ENCODE peak calls at places on chromosomes 16 and 17, in nine cellular contexts. F is IMR-90, E is neural progenitor cell, N is mesenchymal stem cell, S is OCI-LY7, X is fibroblast of lung, D is GM23338, G is PC-9, B is GM23248. K is an unnamed sample.

GRCh38 chr16:28876973-28877641 is 1.2 kb upstream of the ATP2A1 start:
- DNase-seq in F (no peak), E (peak), N (no peak), S (no peak), X (no peak), D (no peak), G (no peak), B (no peak), K (no peak)

GRCh38 chr17:77327181-77327565 is 186.4 kb downstream of the SEC14L1 start:
- DNase-seq in F (no peak), E (no peak), N (no peak), S (no peak), X (no peak), D (no peak), G (no peak), B (no peak), K (no peak)

GRCh38 chr16:28974007-28974436 is 556 bp upstream of the SPNS1 start:
- DNase-seq in F (peak), E (peak), N (peak), S (peak), X (peak), D (peak), G (peak), B (peak), K (peak)

GRCh38 chr17:28033972-28034714 is 8.3 kb upstream of the NLK start:
- DNase-seq in F (peak), E (no peak), N (peak), S (no peak), X (peak), D (no peak), G (no peak), B (peak), K (no peak)

GRCh38 chr17:4006165-4006589 is 41.9 kb upstream of the ATP2A3 start:
- DNase-seq in F (no peak), E (no peak), N (no peak), S (no peak), X (no peak), D (no peak), G (no peak), B (no peak), K (no peak)

GRCh38 chr16:80459331-80459777 is 81.4 kb upstream of the DYNLRB2 start:
- DNase-seq in F (no peak), E (no peak), N (no peak), S (no peak), X (no peak), D (peak), G (no peak), B (peak), K (no peak)

GRCh38 chr16:28572659-28573510 is 19.2 kb downstream of the SGF29 start:
- DNase-seq in F (peak), E (peak), N (peak), S (no peak), X (peak), D (peak), G (no peak), B (peak), K (no peak)

GRCh38 chr17:76353004-76353598 is 615 bp downstream of the PRPSAP1 start:
- DNase-seq in F (no peak), E (peak), N (peak), S (peak), X (no peak), D (peak), G (peak), B (peak), K (no peak)

GRCh38 chr16:75471723-75472634 is 7.5 kb upstream of the TMEM170A start:
- DNase-seq in F (peak), E (peak), N (peak), S (peak), X (peak), D (peak), G (peak), B (peak), K (no peak)

GRCh38 chr17:7351665-7352558 is at the start of gene KCTD11:
- DNase-seq in F (peak), E (peak), N (peak), S (peak), X (peak), D (peak), G (peak), B (peak), K (peak)

GRCh38 chr16:28098171-28098958 is 34.9 kb upstream of the GSG1L start:
- DNase-seq in F (no peak), E (no peak), N (no peak), S (no peak), X (no peak), D (no peak), G (no peak), B (no peak), K (no peak)

GRCh38 chr16:85491798-85492616 is 121.1 kb upstream of the GSE1 start:
- DNase-seq in F (no peak), E (no peak), N (no peak), S (no peak), X (peak), D (peak), G (peak), B (peak), K (no peak)

GRCh38 chr17:27329146-27329805 is 35.4 kb downstream of the WSB1 start:
- DNase-seq in F (no peak), E (no peak), N (no peak), S (no peak), X (no peak), D (no peak), G (no peak), B (no peak), K (peak)

GRCh38 chr17:59435238-59435637 is 103.8 kb downstream of the YPEL2 start:
- DNase-seq in F (peak), E (no peak), N (peak), S (no peak), X (peak), D (no peak), G (peak), B (peak), K (no peak)

GRCh38 chr17:76880268-76880667 is 12.1 kb downstream of the MGAT5B start:
- DNase-seq in F (no peak), E (no peak), N (no peak), S (no peak), X (no peak), D (no peak), G (no peak), B (no peak), K (no peak)

GRCh38 chr17:173064-173911 is 8.2 kb downstream of the DOC2B start:
- DNase-seq in F (no peak), E (no peak), N (no peak), S (no peak), X (no peak), D (no peak), G (no peak), B (no peak), K (no peak)

GRCh38 chr17:67573987-67574657 is 143.6 kb upstream of the NOL11 start:
- DNase-seq in F (no peak), E (no peak), N (no peak), S (no peak), X (no peak), D (no peak), G (no peak), B (no peak), K (no peak)

GRCh38 chr17:65054602-65055001 is 1.9 kb downstream of the GNA13 start:
- DNase-seq in F (no peak), E (no peak), N (no peak), S (no peak), X (no peak), D (no peak), G (no peak), B (peak), K (no peak)

GRCh38 chr17:57565119-57565635 is 179.9 kb downstream of the CCDC182 start:
- DNase-seq in F (no peak), E (no peak), N (no peak), S (no peak), X (no peak), D (no peak), G (no peak), B (no peak), K (no peak)

GRCh38 chr17:75849724-75850123 is 5.4 kb downstream of the WBP2 start:
- DNase-seq in F (no peak), E (no peak), N (no peak), S (no peak), X (no peak), D (no peak), G (no peak), B (no peak), K (no peak)

GRCh38 chr17:62898239-62898864 is 67.7 kb upstream of the TANC2 start:
- DNase-seq in F (no peak), E (no peak), N (peak), S (no peak), X (no peak), D (no peak), G (no peak), B (peak), K (no peak)

GRCh38 chr17:7217113-7217987 is 2.3 kb downstream of the DLG4 start:
- DNase-seq in F (peak), E (peak), N (peak), S (peak), X (peak), D (peak), G (no peak), B (peak), K (no peak)

GRCh38 chr17:40436631-40437030 is 6.6 kb upstream of the IGFBP4 start:
- DNase-seq in F (no peak), E (no peak), N (no peak), S (no peak), X (no peak), D (no peak), G (no peak), B (no peak), K (no peak)

GRCh38 chr17:30376621-30377452 is 1.9 kb upstream of the CPD start:
- DNase-seq in F (peak), E (no peak), N (peak), S (no peak), X (peak), D (no peak), G (peak), B (peak), K (no peak)

GRCh38 chr17:19727466-19728113 is 11.2 kb upstream of the SLC47A2 start:
- DNase-seq in F (peak), E (no peak), N (peak), S (no peak), X (peak), D (no peak), G (no peak), B (peak), K (no peak)

GRCh38 chr16:76235025-76235424 is 42.2 kb upstream of the CNTNAP4 start:
- DNase-seq in F (no peak), E (no peak), N (no peak), S (no peak), X (no peak), D (no peak), G (no peak), B (no peak), K (no peak)

DNA sequence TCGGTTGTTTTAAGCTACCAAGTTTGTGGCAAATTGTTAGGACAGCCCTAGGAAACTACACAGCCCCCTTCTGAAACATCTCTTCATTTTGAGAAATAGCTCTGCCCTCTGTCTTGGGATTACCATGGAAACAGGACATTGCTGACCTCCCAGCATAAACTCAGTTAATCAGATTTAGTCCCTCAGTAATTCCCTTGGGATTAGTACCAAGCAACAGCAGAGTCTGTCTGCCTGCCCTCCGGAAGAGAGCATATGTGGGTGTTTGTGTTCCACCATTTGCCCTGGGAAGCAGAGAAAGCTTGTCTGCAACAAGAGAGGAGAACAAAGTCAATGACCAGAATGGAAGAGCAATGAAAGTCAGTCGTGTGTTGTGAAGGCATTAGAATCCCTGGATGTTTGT is 26.1 kb downstream of the NUDT7 start:
- DNase-seq in F (no peak), E (no peak), N (no peak), S (no peak), X (no peak), D (no peak), G (no peak), B (no peak), K (no peak)
- H3K4me2 ChIP-seq in F (no peak), E (peak), N (no peak), S (no peak), X (no peak), D (no peak), G (no peak), B (no peak), K (no peak)

DNA sequence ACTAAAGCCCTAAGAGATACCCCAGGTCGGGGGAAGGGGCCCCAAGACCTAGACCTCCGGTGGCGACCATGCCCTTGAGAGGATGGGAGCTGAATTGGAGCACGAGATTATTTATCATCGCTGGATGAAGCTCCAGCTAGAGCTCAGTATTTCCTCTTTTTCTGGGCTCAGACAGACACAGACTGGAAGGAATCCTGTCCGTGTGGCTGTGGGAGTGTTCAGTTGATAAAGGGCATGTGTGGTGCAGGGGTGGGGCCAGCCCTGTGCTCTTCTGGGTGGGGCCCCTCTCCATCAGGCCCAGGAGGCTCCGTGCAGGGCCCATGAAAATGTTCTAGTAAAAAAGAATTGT is 6.3 kb upstream of the CBX4 start:
- DNase-seq in F (no peak), E (no peak), N (no peak), S (no peak), X (no peak), D (no peak), G (no peak), B (peak), K (no peak)
- H3K27ac ChIP-seq in F (no peak), E (no peak), N (no peak), S (no peak), X (no peak), D (no peak), G (no peak), B (peak), K (no peak)

GRCh38 chr17:14295676-14296075 is 5.2 kb upstream of the HS3ST3B1 start:
- DNase-seq in F (no peak), E (no peak), N (no peak), S (no peak), X (no peak), D (no peak), G (no peak), B (no peak), K (no peak)

GRCh38 chr17:14297161-14297851 is 3.6 kb upstream of the HS3ST3B1 start:
- DNase-seq in F (no peak), E (peak), N (peak), S (no peak), X (peak), D (peak), G (no peak), B (peak), K (peak)

GRCh38 chr17:14298221-14298994 is 2.5 kb upstream of the HS3ST3B1 start:
- DNase-seq in F (no peak), E (peak), N (no peak), S (no peak), X (no peak), D (no peak), G (no peak), B (peak), K (no peak)

GRCh38 chr17:14294876-14295275 is 6.0 kb upstream of the HS3ST3B1 start:
- DNase-seq in F (no peak), E (no peak), N (no peak), S (no peak), X (no peak), D (peak), G (no peak), B (no peak), K (peak)

DNA sequence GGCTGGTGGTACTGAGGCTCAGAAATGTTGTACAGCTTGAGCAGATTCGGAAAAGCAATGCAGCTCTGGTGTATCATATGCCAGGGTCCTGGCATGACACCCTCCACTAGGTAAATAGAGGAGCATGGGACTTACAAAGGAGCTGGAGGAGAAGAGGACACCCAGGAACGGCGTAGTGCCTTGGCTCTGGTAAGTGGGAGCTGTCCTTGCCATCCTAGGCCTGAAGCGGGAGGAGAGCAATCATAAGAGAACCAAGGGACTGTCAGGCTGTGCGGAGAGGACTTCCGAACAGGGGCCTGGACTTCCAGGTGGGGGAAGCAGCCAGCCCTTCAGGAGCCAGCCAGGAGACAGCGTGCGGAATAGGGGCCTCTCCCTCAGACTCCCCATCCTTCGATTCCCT is 4.4 kb upstream of the HS3ST3B1 start:
- DNase-seq in F (no peak), E (no peak), N (no peak), S (no peak), X (no peak), D (peak), G (no peak), B (peak), K (no peak)
- H3K4me2 ChIP-seq in F (no peak), E (peak), N (no peak), S (no peak), X (peak), D (peak), G (no peak), B (peak), K (peak)

GRCh38 chr17:6070280-6070894 is at the start of gene WSCD1:
- DNase-seq in F (no peak), E (peak), N (peak), S (no peak), X (no peak), D (peak), G (no peak), B (peak), K (peak)
- H3K27ac ChIP-seq in F (no peak), E (no peak), N (no peak), S (no peak), X (no peak), D (no peak), G (no peak), B (no peak), K (no peak)

DNA sequence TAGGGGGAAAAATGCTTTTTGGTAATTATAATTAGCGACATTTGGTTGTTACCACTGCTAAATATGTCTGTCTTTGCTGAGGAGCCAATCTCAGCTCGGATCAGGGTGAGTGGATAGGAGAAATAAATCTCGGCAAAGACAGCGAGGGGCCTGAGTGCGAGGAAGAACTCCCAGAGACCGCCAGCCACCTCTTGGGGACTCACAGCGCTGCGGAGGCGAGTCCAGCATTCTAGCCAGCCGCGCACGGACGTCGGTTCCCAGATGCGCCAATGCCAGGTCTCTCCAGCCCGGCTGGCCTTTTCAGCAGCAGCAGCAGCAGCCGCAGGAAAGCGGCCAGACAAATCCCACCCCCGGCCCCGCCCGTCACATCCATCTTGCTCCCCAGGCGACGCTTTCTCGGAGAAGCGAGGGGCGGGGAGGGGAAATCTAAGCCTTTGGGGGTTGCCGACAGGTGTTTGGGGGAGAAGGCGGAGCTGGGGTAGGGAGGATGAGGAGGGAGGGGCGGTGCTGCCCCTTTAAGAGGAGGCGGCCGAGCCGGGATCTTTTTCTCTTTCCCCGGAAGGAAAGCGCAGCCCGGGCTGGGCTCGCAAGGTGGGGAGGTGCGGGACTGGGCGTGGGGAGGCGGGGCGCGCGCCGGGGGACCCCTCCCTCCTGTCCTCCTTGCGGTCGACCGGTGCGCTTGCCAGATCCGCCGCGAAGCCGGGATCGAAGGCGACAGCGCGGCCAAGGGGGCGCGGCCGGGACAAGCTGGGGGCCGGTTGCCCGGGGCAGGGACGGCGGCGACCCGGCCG is at the start of gene ITGA3:
- DNase-seq in F (peak), E (peak), N (peak), S (peak), X (peak), D (peak), G (peak), B (peak), K (peak)
- H3K4me2 ChIP-seq in F (peak), E (peak), N (peak), S (peak), X (peak), D (peak), G (peak), B (peak), K (peak)